ENCODE peak calls at places on chromosomes 7 and 10, in ten cellular contexts. D is fibroblast of lung; Q is NCI-H774; A is H54; P is H7; G is stimulated activated CD8-positive, alpha-beta memory T cell treated with anti-CD3 and anti-CD28 coated beads, Interleukin-4, amount 100 ng/mL, for 4 hours; C is ovary; T is adrenal gland; L is GM06990; S is GM20000. H is an unnamed sample.

GRCh38 chr10:53370347-53370746 is 597.8 kb upstream of the MBL2 start:
- DNase-seq in D (no peak), Q (no peak), A (no peak), P (no peak), G (no peak), C (no peak), T (no peak), L (no peak), S (no peak), H (no peak)

GRCh38 chr10:130108934-130109604 is 1.6 kb downstream of the C10orf143 start:
- DNase-seq in D (no peak), Q (no peak), A (no peak), P (peak), G (no peak), C (no peak), T (no peak), L (no peak), S (no peak), H (no peak)

GRCh38 chr10:71697938-71698709 is 21.5 kb downstream of the C10orf105 start:
- DNase-seq in D (no peak), Q (no peak), A (no peak), P (no peak), G (peak), C (no peak), T (no peak), L (peak), S (peak), H (no peak)

GRCh38 chr10:108982141-108982540 is 941.2 kb downstream of the XPNPEP1 start:
- DNase-seq in D (peak), Q (no peak), A (no peak), P (no peak), G (no peak), C (no peak), T (no peak), L (no peak), S (no peak), H (no peak)

GRCh38 chr7:16652888-16653287 is 6.9 kb downstream of the BZW2 start:
- DNase-seq in D (no peak), Q (no peak), A (no peak), P (no peak), G (no peak), C (no peak), T (no peak), L (no peak), S (no peak), H (peak)

GRCh38 chr10:94349327-94349726 is 13.4 kb downstream of the NOC3L start:
- DNase-seq in D (no peak), Q (no peak), A (no peak), P (no peak), G (no peak), C (no peak), T (no peak), L (no peak), S (no peak), H (no peak)

GRCh38 chr10:129657297-129657974 is 190.4 kb downstream of the MGMT start:
- DNase-seq in D (no peak), Q (no peak), A (no peak), P (no peak), G (no peak), C (no peak), T (no peak), L (no peak), S (no peak), H (no peak)

GRCh38 chr7:374706-375490 is 84.9 kb downstream of the FOXL3 start:
- DNase-seq in D (no peak), Q (no peak), A (no peak), P (peak), G (no peak), C (peak), T (no peak), L (no peak), S (no peak), H (no peak)

H was measured in NCI-H2081.